ENCODE peak calls at places on chromosomes 4 and X, in nine cellular contexts. T is nephron progenitor cell; F is esophagus squamous epithelium; P is endothelial cell; W is cardiac fibroblast; H is natural killer cell; O is dorsolateral prefrontal cortex; I is body of pancreas; M is activated CD8-positive, alpha-beta T cell treated with anti-CD3 and anti-CD28 coated beads for 36 hours. Z is an unnamed sample.

GRCh38 chr4:102319594-102319993 is 25.7 kb downstream of the SLC39A8 start:
- DNase-seq in T (no peak), F (no peak), P (no peak), W (no peak), H (no peak), O (no peak), I (no peak), M (no peak), Z (no peak)

GRCh38 chr4:140152015-140152703 is 1.8 kb downstream of the MAML3 start:
- DNase-seq in T (peak), F (no peak), P (peak), W (no peak), H (peak), O (peak), I (peak), M (peak), Z (peak)

GRCh38 chr4:126701756-126702155 is 931.0 kb upstream of the INTU start:
- DNase-seq in T (no peak), F (no peak), P (no peak), W (peak), H (no peak), O (no peak), I (no peak), M (no peak), Z (no peak)

GRCh38 chr4:126071346-126072333 is 756.9 kb downstream of the FAT4 start:
- DNase-seq in T (no peak), F (no peak), P (no peak), W (peak), H (no peak), O (peak), I (peak), M (no peak), Z (no peak)

GRCh38 chr4:174658246-174658645 is 136.0 kb upstream of the HPGD start:
- DNase-seq in T (no peak), F (no peak), P (no peak), W (no peak), H (no peak), O (no peak), I (no peak), M (no peak), Z (no peak)

GRCh38 chr4:118968813-118969212 is 80.2 kb downstream of the SYNPO2 start:
- DNase-seq in T (no peak), F (no peak), P (no peak), W (peak), H (no peak), O (no peak), I (no peak), M (no peak), Z (no peak)

GRCh38 chr4:47577779-47578553 is 92.9 kb downstream of the ATP10D start:
- DNase-seq in T (no peak), F (no peak), P (no peak), W (peak), H (no peak), O (no peak), I (peak), M (no peak), Z (no peak)

GRCh38 chrX:10828640-10829039 is 208.3 kb upstream of the MID1 start:
- DNase-seq in T (no peak), F (no peak), P (no peak), W (no peak), H (no peak), O (no peak), I (peak), M (no peak), Z (no peak)

GRCh38 chr4:163755013-163755412 is 260.5 kb downstream of the TMA16 start:
- DNase-seq in T (no peak), F (no peak), P (no peak), W (peak), H (no peak), O (no peak), I (no peak), M (no peak), Z (peak)

GRCh38 chr4:53601251-53601764 is 10.0 kb upstream of the LNX1 start:
- DNase-seq in T (peak), F (no peak), P (peak), W (peak), H (no peak), O (peak), I (peak), M (no peak), Z (peak)

GRCh38 chr4:8328866-8329559 is 59.5 kb downstream of the HTRA3 start:
- DNase-seq in T (no peak), F (no peak), P (no peak), W (no peak), H (no peak), O (no peak), I (no peak), M (no peak), Z (no peak)

GRCh38 chr4:173013232-173013932 is 155.2 kb upstream of the GALNT7 start:
- DNase-seq in T (peak), F (no peak), P (peak), W (peak), H (peak), O (peak), I (peak), M (peak), Z (peak)

GRCh38 chrX:70168238-70169188 is 8.8 kb upstream of the DGAT2L6 start:
- DNase-seq in T (peak), F (no peak), P (peak), W (peak), H (no peak), O (peak), I (peak), M (no peak), Z (no peak)

GRCh38 chr4:5142726-5143125 is 91.4 kb downstream of the STK32B start:
- DNase-seq in T (peak), F (no peak), P (peak), W (peak), H (no peak), O (no peak), I (peak), M (peak), Z (no peak)

GRCh38 chr4:39305902-39306677 is 60.1 kb downstream of the RFC1 start:
- DNase-seq in T (no peak), F (no peak), P (no peak), W (peak), H (no peak), O (no peak), I (peak), M (no peak), Z (no peak)

GRCh38 chr4:18568600-18568999 is 547.0 kb upstream of the LCORL start:
- DNase-seq in T (no peak), F (no peak), P (no peak), W (peak), H (no peak), O (no peak), I (no peak), M (no peak), Z (no peak)

GRCh38 chr4:48602763-48603162 is 112.7 kb downstream of the ZAR1 start:
- DNase-seq in T (no peak), F (no peak), P (no peak), W (peak), H (no peak), O (no peak), I (no peak), M (no peak), Z (no peak)

GRCh38 chr4:3522326-3522640 is 9.9 kb downstream of the LRPAP1 start:
- DNase-seq in T (no peak), F (no peak), P (no peak), W (no peak), H (no peak), O (no peak), I (no peak), M (no peak), Z (no peak)

GRCh38 chr4:71333960-71334951 is 4.6 kb upstream of the SLC4A4 start:
- DNase-seq in T (no peak), F (no peak), P (no peak), W (peak), H (no peak), O (no peak), I (peak), M (no peak), Z (no peak)

GRCh38 chrX:140502491-140503229 is 2.2 kb downstream of the SOX3 start:
- DNase-seq in T (no peak), F (no peak), P (no peak), W (no peak), H (no peak), O (no peak), I (no peak), M (no peak), Z (no peak)

GRCh38 chr4:104294811-104295210 is 199.9 kb downstream of the CXXC4 start:
- DNase-seq in T (no peak), F (no peak), P (no peak), W (no peak), H (no peak), O (no peak), I (no peak), M (no peak), Z (no peak)

GRCh38 chr4:140071806-140072205 is 82.2 kb downstream of the MAML3 start:
- DNase-seq in T (no peak), F (no peak), P (no peak), W (peak), H (peak), O (no peak), I (no peak), M (peak), Z (peak)

GRCh38 chrX:150934453-150934852 is 36.0 kb upstream of the CD99L2 start:
- DNase-seq in T (no peak), F (no peak), P (no peak), W (peak), H (no peak), O (no peak), I (no peak), M (no peak), Z (no peak)

GRCh38 chr4:41580007-41580406 is 42.0 kb downstream of the LIMCH1 start:
- DNase-seq in T (no peak), F (no peak), P (no peak), W (no peak), H (no peak), O (no peak), I (no peak), M (no peak), Z (no peak)

GRCh38 chr4:173879286-173879908 is 349.4 kb upstream of the HAND2 start:
- DNase-seq in T (no peak), F (no peak), P (no peak), W (no peak), H (no peak), O (no peak), I (no peak), M (no peak), Z (no peak)

GRCh38 chr4:55256787-55257186 is 89.3 kb upstream of the SRD5A3 start:
- DNase-seq in T (no peak), F (no peak), P (no peak), W (no peak), H (no peak), O (no peak), I (no peak), M (no peak), Z (no peak)

GRCh38 chr4:107392951-107393350 is 327.1 kb downstream of the PAPSS1 start:
- DNase-seq in T (no peak), F (no peak), P (no peak), W (no peak), H (no peak), O (no peak), I (no peak), M (no peak), Z (no peak)

GRCh38 chr4:5979981-5980380 is 38.2 kb downstream of the C4orf50 start:
- DNase-seq in T (peak), F (no peak), P (peak), W (peak), H (no peak), O (peak), I (peak), M (peak), Z (no peak)

GRCh38 chr4:186628058-186628711 is 72.8 kb upstream of the MTNR1A start:
- DNase-seq in T (peak), F (no peak), P (no peak), W (no peak), H (no peak), O (no peak), I (no peak), M (peak), Z (no peak)

GRCh38 chrX:69988955-69989394 is 60.8 kb downstream of the AWAT2 start:
- DNase-seq in T (no peak), F (no peak), P (no peak), W (peak), H (no peak), O (no peak), I (no peak), M (peak), Z (no peak)

GRCh38 chrX:107775734-107776511 is at the start of gene TSC22D3:
- DNase-seq in T (peak), F (peak), P (peak), W (peak), H (no peak), O (peak), I (peak), M (peak), Z (peak)

GRCh38 chrX:140664939-140665338 is 44.6 kb upstream of the LINC00632 start:
- DNase-seq in T (no peak), F (no peak), P (no peak), W (peak), H (no peak), O (no peak), I (no peak), M (no peak), Z (peak)

GRCh38 chr4:111066887-111067286 is 444.0 kb upstream of the PITX2 start:
- DNase-seq in T (no peak), F (no peak), P (no peak), W (peak), H (no peak), O (no peak), I (no peak), M (no peak), Z (no peak)

GRCh38 chrX:110219920-110220319 is 98.0 kb downstream of the AMMECR1 start:
- DNase-seq in T (no peak), F (no peak), P (no peak), W (peak), H (no peak), O (no peak), I (no peak), M (no peak), Z (no peak)

GRCh38 chr4:175772170-175772685 is 39.8 kb downstream of the GPM6A start:
- DNase-seq in T (no peak), F (no peak), P (no peak), W (no peak), H (no peak), O (no peak), I (no peak), M (no peak), Z (no peak)

GRCh38 chrX:75038925-75039324 is 113.7 kb upstream of the NEXMIF start:
- DNase-seq in T (no peak), F (no peak), P (no peak), W (peak), H (no peak), O (no peak), I (no peak), M (peak), Z (no peak)

DNA sequence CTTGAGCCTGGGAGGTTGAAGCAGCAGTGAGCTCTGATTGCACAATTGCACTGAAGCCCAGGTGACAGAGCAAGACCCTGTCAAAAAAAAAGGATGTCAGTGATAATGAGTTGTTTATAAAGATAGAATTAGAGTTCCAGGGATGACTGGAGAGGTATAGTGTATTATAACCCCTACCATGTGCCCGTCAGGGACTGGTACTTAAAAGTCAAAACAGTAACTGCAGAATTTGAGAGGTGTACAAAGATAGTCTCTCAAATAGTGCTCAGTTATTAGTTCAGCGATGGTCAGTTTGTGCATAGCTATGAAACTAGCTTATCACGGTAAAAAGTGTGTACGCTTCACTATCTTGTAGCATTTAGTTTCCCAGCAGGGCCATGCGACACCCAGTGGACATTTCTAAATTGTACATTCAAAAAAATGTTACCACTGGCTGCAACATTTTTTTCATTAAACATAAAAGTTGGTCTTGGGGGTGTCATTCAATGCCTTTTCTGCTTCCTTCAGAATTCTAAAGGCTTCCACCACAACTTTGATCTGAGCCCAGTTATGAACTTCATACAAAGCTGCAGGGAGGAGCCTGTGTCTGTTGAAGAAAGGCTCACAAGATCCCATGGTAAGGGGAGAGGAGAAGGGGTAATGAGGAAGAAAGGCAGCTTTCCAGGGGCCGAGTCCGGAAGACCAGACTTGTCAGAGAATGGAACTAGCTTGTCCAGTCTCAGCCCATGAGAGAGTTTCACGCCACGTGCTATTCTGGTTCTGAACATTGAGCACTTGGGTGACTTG is 9.2 kb upstream of the GYG2 start:
- DNase-seq in T (no peak), F (no peak), P (no peak), W (peak), H (no peak), O (no peak), I (peak), M (peak), Z (peak)
- TF ChIP-seq CTCF in T (no peak), F (peak), P (no peak), W (peak), H (no peak), O (peak), I (peak), M (peak), Z (peak)

GRCh38 chr4:27703771-27704170 is 843.1 kb downstream of the STIM2 start:
- DNase-seq in T (no peak), F (no peak), P (no peak), W (no peak), H (no peak), O (no peak), I (no peak), M (no peak), Z (no peak)

GRCh38 chr4:27701563-27701962 is 840.9 kb downstream of the STIM2 start:
- DNase-seq in T (no peak), F (no peak), P (no peak), W (no peak), H (no peak), O (no peak), I (no peak), M (no peak), Z (no peak)

DNA sequence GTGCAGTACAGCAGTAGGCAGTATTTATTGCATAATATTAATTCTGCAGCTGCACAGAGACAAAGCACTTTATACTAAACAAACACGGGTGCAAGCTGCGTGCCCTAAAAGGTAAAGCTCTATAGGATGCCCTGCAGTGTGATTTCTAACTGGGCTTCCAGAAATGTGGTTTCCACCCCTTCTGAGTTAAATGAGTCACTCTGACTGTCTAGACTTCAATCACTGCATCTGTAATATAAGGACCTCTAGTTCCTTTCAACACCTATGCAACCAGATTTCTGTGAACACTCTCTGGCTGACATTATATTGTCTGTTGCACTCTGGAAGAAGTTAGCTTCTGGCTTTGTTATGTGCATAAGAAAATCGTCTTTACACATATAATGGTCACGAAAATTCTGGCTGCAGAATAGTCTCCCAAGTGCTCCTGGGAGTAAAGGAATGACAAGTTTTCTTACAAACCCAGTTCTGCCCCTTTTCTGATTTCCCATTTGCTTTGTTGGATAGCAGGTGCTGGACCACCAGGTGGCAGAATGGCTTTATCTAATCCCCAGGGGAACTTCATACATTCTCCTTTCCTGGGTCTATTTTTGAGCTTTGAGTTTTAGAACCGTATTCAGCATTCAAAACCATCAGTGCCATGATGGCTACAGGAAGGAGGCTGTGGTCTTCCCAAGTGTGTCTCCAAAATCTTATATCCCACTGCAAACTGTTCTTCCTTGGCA is 842.2 kb downstream of the STIM2 start:
- DNase-seq in T (no peak), F (no peak), P (peak), W (no peak), H (no peak), O (peak), I (no peak), M (peak), Z (peak)
- TF ChIP-seq CTCF in T (peak), F (no peak), P (peak), W (no peak), H (no peak), O (peak), I (no peak), M (no peak), Z (peak)

GRCh38 chr4:1644906-1645657 is 39.0 kb downstream of the FAM53A start:
- DNase-seq in T (peak), F (no peak), P (no peak), W (peak), H (no peak), O (peak), I (no peak), M (no peak), Z (no peak)
- TF ChIP-seq CTCF in T (no peak), F (no peak), P (no peak), W (no peak), H (no peak), O (no peak), I (no peak), M (no peak), Z (no peak)

GRCh38 chrX:153495362-153495751 is 577 bp downstream of the BGN start:
- DNase-seq in T (no peak), F (no peak), P (no peak), W (no peak), H (no peak), O (no peak), I (no peak), M (no peak), Z (no peak)
- TF ChIP-seq CTCF in T (peak), F (no peak), P (no peak), W (no peak), H (no peak), O (no peak), I (no peak), M (no peak), Z (no peak)

DNA sequence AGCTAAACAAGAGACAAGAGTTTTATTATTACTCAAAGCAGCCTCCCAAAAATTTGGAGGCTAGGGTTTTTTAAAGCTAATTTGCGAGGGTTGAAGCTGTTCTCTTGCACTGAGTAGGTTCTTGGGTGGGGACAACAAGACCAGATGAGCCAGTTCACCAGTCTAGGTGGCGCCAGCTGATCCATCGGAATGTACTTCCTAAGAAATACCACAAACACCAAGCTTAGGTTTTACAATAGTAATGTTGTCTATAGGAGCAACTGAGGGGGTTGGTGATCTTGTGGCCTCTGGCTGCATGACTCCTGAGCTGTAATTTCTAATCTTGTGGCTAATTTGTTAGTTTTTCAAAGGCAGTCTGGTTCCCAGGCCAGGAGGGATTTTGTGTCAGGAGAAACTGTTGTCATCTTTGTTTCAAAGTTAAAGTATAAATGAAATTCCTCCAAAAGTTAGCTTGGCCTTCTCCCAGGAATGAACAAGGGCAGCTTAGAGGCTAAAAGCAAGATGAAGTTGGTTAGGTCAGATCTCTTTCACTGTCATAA is 130.6 kb downstream of the SLC7A11 start:
- DNase-seq in T (no peak), F (no peak), P (no peak), W (peak), H (no peak), O (no peak), I (no peak), M (no peak), Z (no peak)
- TF ChIP-seq CTCF in T (no peak), F (no peak), P (no peak), W (no peak), H (no peak), O (no peak), I (no peak), M (no peak), Z (no peak)

GRCh38 chr4:98505991-98506390 is 152.4 kb downstream of the TSPAN5 start:
- DNase-seq in T (no peak), F (no peak), P (no peak), W (no peak), H (no peak), O (no peak), I (no peak), M (no peak), Z (no peak)

GRCh38 chr4:98508248-98508647 is 150.2 kb downstream of the TSPAN5 start:
- DNase-seq in T (no peak), F (no peak), P (no peak), W (no peak), H (no peak), O (no peak), I (no peak), M (no peak), Z (no peak)

GRCh38 chr4:98507299-98507698 is 151.1 kb downstream of the TSPAN5 start:
- DNase-seq in T (no peak), F (no peak), P (no peak), W (no peak), H (no peak), O (no peak), I (no peak), M (no peak), Z (no peak)

GRCh38 chr4:98508825-98509539 is 149.4 kb downstream of the TSPAN5 start:
- DNase-seq in T (no peak), F (no peak), P (no peak), W (no peak), H (no peak), O (no peak), I (no peak), M (no peak), Z (no peak)

GRCh38 chr4:98506462-98507132 is 151.8 kb downstream of the TSPAN5 start:
- DNase-seq in T (no peak), F (no peak), P (peak), W (no peak), H (no peak), O (no peak), I (peak), M (no peak), Z (no peak)
- TF ChIP-seq CTCF in T (peak), F (no peak), P (no peak), W (peak), H (no peak), O (peak), I (no peak), M (no peak), Z (no peak)